ENCODE peak calls at places on chromosomes 4 and X, in nine cellular contexts. V is stomach, M is upper lobe of right lung, Y is PC-3, L is breast epithelium, S is substantia nigra, E is left lung, K is esophagus squamous epithelium, A is fibroblast of lung. F is an unnamed sample.

GRCh38 chrX:147069926-147070325 is 255.4 kb upstream of the CXorf51A start:
- DNase-seq in V (no peak), M (no peak), Y (peak), L (no peak), S (no peak), E (no peak), K (no peak), A (no peak), F (no peak)

GRCh38 chr4:57080781-57081650 is 29.2 kb downstream of the IGFBP7 start:
- DNase-seq in V (no peak), M (no peak), Y (peak), L (no peak), S (no peak), E (no peak), K (no peak), A (peak), F (peak)

GRCh38 chr4:147103403-147103946 is 157.8 kb upstream of the TTC29 start:
- DNase-seq in V (no peak), M (no peak), Y (peak), L (no peak), S (no peak), E (no peak), K (no peak), A (peak), F (peak)

GRCh38 chr4:151641167-151641566 is 119.6 kb downstream of the GATB start:
- DNase-seq in V (no peak), M (no peak), Y (peak), L (no peak), S (no peak), E (no peak), K (no peak), A (peak), F (peak)

GRCh38 chrX:73213734-73214133 is 917 bp downstream of the NAP1L2 start:
- DNase-seq in V (no peak), M (no peak), Y (peak), L (no peak), S (no peak), E (no peak), K (no peak), A (no peak), F (no peak)

GRCh38 chr4:21845663-21846062 is 102.9 kb downstream of the KCNIP4 start:
- DNase-seq in V (no peak), M (no peak), Y (no peak), L (no peak), S (no peak), E (no peak), K (no peak), A (peak), F (no peak)

GRCh38 chrX:44784241-44784640 is 59.6 kb upstream of the DUSP21 start:
- DNase-seq in V (no peak), M (no peak), Y (peak), L (no peak), S (no peak), E (no peak), K (no peak), A (no peak), F (no peak)

GRCh38 chr4:6956434-6957147 is 47.0 kb downstream of the TBC1D14 start:
- DNase-seq in V (peak), M (peak), Y (no peak), L (no peak), S (no peak), E (no peak), K (no peak), A (no peak), F (no peak)

GRCh38 chr4:61555789-61556188 is 355.7 kb downstream of the ADGRL3 start:
- DNase-seq in V (peak), M (no peak), Y (peak), L (no peak), S (no peak), E (no peak), K (no peak), A (peak), F (no peak)

GRCh38 chr4:25358515-25359275 is 18.4 kb upstream of the ANAPC4 start:
- DNase-seq in V (peak), M (peak), Y (peak), L (no peak), S (no peak), E (peak), K (no peak), A (no peak), F (peak)

GRCh38 chr4:116588783-116589182 is 496.6 kb downstream of the TRAM1L1 start:
- DNase-seq in V (no peak), M (no peak), Y (no peak), L (no peak), S (no peak), E (no peak), K (no peak), A (no peak), F (no peak)

GRCh38 chr4:113574636-113575103 is 186.9 kb downstream of the CAMK2D start:
- DNase-seq in V (no peak), M (no peak), Y (no peak), L (no peak), S (no peak), E (no peak), K (no peak), A (peak), F (no peak)

GRCh38 chrX:17500145-17500579 is 125.2 kb downstream of the NHS start:
- DNase-seq in V (peak), M (no peak), Y (peak), L (no peak), S (no peak), E (no peak), K (no peak), A (peak), F (no peak)

GRCh38 chrX:81257817-81258216 is 55.9 kb downstream of the SH3BGRL start:
- DNase-seq in V (no peak), M (no peak), Y (no peak), L (no peak), S (no peak), E (no peak), K (no peak), A (no peak), F (no peak)

GRCh38 chr4:112979881-112980421 is 69.5 kb upstream of the ANK2 start:
- DNase-seq in V (no peak), M (no peak), Y (no peak), L (no peak), S (no peak), E (peak), K (no peak), A (no peak), F (no peak)

GRCh38 chr4:174521800-174522182 is 497 bp downstream of the HPGD start:
- DNase-seq in V (peak), M (peak), Y (peak), L (no peak), S (no peak), E (peak), K (no peak), A (no peak), F (no peak)

GRCh38 chr4:159101983-159102622 is 776 bp upstream of the RAPGEF2 start:
- DNase-seq in V (no peak), M (no peak), Y (no peak), L (no peak), S (no peak), E (no peak), K (no peak), A (no peak), F (no peak)

GRCh38 chrX:14936561-14936960 is 63.3 kb downstream of the MOSPD2 start:
- DNase-seq in V (no peak), M (no peak), Y (peak), L (no peak), S (no peak), E (no peak), K (no peak), A (peak), F (peak)

GRCh38 chr4:752196-752861 is 46.7 kb downstream of the PCGF3 start:
- DNase-seq in V (no peak), M (no peak), Y (no peak), L (no peak), S (no peak), E (peak), K (no peak), A (no peak), F (no peak)

GRCh38 chr4:37383579-37384229 is 139.2 kb downstream of the NWD2 start:
- DNase-seq in V (no peak), M (no peak), Y (peak), L (no peak), S (no peak), E (no peak), K (no peak), A (peak), F (peak)

GRCh38 chr4:26084414-26084813 is 170.4 kb downstream of the SMIM20 start:
- DNase-seq in V (no peak), M (no peak), Y (no peak), L (no peak), S (no peak), E (no peak), K (no peak), A (no peak), F (no peak)

GRCh38 chr4:47468686-47469365 is 5.3 kb upstream of the COMMD8 start:
- DNase-seq in V (no peak), M (no peak), Y (no peak), L (no peak), S (no peak), E (no peak), K (no peak), A (peak), F (no peak)

GRCh38 chrX:44106864-44107263 is 133.7 kb upstream of the NDP start:
- DNase-seq in V (no peak), M (no peak), Y (no peak), L (no peak), S (no peak), E (no peak), K (no peak), A (no peak), F (no peak)

GRCh38 chrX:155747520-155747919 is 133.6 kb upstream of the VAMP7 start:
- DNase-seq in V (peak), M (no peak), Y (peak), L (no peak), S (no peak), E (no peak), K (no peak), A (no peak), F (no peak)

GRCh38 chrX:49186125-49187027 is at the start of gene PRICKLE3:
- DNase-seq in V (peak), M (peak), Y (peak), L (peak), S (peak), E (peak), K (peak), A (peak), F (no peak)

GRCh38 chr4:92237559-92237958 is 66.2 kb upstream of the GRID2 start:
- DNase-seq in V (no peak), M (no peak), Y (no peak), L (no peak), S (no peak), E (no peak), K (no peak), A (no peak), F (no peak)

GRCh38 chr4:104488151-104488550 is 6.5 kb downstream of the CXXC4 start:
- DNase-seq in V (no peak), M (no peak), Y (no peak), L (no peak), S (no peak), E (no peak), K (no peak), A (no peak), F (no peak)

GRCh38 chr4:155964016-155964891 is 10.6 kb upstream of the CTSO start:
- DNase-seq in V (no peak), M (no peak), Y (no peak), L (no peak), S (no peak), E (no peak), K (no peak), A (no peak), F (no peak)

GRCh38 chr4:39521253-39521908 is 5.9 kb downstream of the UGDH start:
- DNase-seq in V (no peak), M (no peak), Y (peak), L (no peak), S (no peak), E (no peak), K (no peak), A (peak), F (no peak)

GRCh38 chr4:182093947-182094346 is 149.3 kb upstream of the TENM3 start:
- DNase-seq in V (no peak), M (no peak), Y (no peak), L (no peak), S (no peak), E (no peak), K (no peak), A (no peak), F (no peak)

GRCh38 chrX:9530848-9531274 is 66.0 kb downstream of the TBL1X start:
- DNase-seq in V (peak), M (peak), Y (peak), L (no peak), S (no peak), E (peak), K (no peak), A (peak), F (peak)

GRCh38 chr4:15239866-15240265 is 188.0 kb upstream of the C1QTNF7 start:
- DNase-seq in V (no peak), M (no peak), Y (peak), L (no peak), S (no peak), E (no peak), K (no peak), A (peak), F (no peak)

GRCh38 chr4:101218894-101219293 is 128.4 kb downstream of the PPP3CA start:
- DNase-seq in V (no peak), M (no peak), Y (no peak), L (no peak), S (no peak), E (no peak), K (no peak), A (no peak), F (no peak)
- H3K27ac ChIP-seq in V (no peak), M (no peak), Y (no peak), L (no peak), S (no peak), E (no peak), K (no peak), A (no peak), F (no peak)

DNA sequence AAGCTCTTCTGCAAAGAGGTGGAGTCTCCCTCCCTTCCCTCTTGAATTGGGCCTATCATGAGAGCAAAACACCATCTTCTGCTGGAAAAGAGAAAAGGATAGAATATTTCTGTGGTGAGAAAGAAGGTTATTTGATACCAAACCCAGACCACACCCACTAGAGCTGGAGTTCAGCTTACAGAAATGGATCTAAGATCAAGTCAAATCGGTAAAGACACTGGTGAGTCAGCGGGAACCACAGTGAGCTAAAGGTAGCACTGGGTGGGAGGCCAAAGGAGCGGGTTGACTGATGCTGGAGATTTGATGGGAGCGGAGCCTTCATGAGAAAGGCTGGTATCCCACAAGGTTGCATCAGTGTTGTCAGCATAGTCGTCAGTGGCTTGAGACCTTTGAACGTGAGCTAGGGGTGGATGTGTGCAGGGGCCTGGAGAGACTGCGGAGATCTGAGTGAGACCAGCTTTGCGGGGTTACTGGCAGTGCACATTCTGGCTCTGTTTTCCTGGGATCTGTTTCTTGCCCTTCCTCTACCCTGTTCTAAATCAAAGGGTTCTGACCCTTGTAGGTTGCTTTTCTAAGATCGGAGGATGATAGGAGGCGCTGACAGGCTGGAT is 106.4 kb upstream of the SCOC start:
- DNase-seq in V (no peak), M (no peak), Y (peak), L (no peak), S (no peak), E (no peak), K (no peak), A (peak), F (no peak)
- H3K27ac ChIP-seq in V (no peak), M (no peak), Y (peak), L (no peak), S (no peak), E (no peak), K (no peak), A (no peak), F (no peak)

GRCh38 chrX:120769576-120770341 is 105.9 kb downstream of the CT47B1 start:
- DNase-seq in V (no peak), M (no peak), Y (peak), L (no peak), S (no peak), E (no peak), K (no peak), A (peak), F (peak)
- H3K27ac ChIP-seq in V (no peak), M (no peak), Y (peak), L (no peak), S (no peak), E (no peak), K (no peak), A (no peak), F (no peak)

DNA sequence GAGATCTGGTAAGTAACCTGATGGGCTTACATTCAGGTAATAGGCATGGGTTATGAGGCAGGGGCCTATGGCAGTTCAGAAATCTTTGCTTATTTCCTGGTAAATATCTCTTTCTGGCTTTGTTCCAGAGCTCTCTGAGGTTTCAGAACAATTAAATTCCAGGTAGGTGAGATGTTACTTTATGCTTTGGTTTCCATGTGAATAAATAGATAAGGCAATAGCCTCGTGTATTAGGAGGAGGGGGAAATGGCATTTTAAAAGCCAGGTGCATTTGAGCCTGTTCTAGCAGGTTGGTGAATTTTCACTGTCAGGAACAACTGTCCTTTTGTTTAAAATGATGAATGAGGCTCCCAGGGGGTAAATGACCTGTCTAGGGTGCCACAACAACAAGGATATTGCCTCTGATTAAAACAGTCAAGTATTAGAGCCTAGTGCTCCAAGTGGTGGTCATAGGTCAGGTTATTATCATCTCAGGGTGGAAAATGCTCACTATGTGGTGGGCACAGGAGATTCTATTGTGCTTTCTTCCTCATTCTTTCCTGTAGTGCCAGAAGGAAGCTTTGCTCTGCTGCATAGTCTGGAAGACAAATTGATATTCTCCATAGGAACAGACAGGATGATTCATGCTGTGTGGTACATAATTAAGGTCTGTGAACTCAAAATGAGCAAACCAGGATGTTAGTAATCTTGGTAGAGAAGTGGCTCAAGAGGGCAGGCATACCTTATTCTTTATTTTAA is 296.2 kb downstream of the INPP4B start:
- DNase-seq in V (no peak), M (no peak), Y (peak), L (no peak), S (no peak), E (no peak), K (no peak), A (peak), F (peak)
- H3K27ac ChIP-seq in V (no peak), M (no peak), Y (peak), L (peak), S (no peak), E (no peak), K (no peak), A (no peak), F (peak)

GRCh38 chr4:55398966-55399365 is 3.2 kb downstream of the TMEM165 start:
- DNase-seq in V (no peak), M (no peak), Y (no peak), L (no peak), S (no peak), E (no peak), K (no peak), A (no peak), F (no peak)
- H3K27ac ChIP-seq in V (peak), M (peak), Y (peak), L (peak), S (peak), E (peak), K (peak), A (peak), F (peak)

GRCh38 chr4:140061883-140062282 is 92.1 kb downstream of the MAML3 start:
- DNase-seq in V (no peak), M (no peak), Y (no peak), L (no peak), S (no peak), E (no peak), K (no peak), A (no peak), F (no peak)

GRCh38 chr4:140065393-140065792 is 88.6 kb downstream of the MAML3 start:
- DNase-seq in V (no peak), M (no peak), Y (no peak), L (no peak), S (no peak), E (no peak), K (no peak), A (no peak), F (no peak)

GRCh38 chr4:140059159-140059558 is 94.8 kb downstream of the MAML3 start:
- DNase-seq in V (peak), M (no peak), Y (no peak), L (no peak), S (no peak), E (no peak), K (no peak), A (peak), F (no peak)

GRCh38 chr4:140057693-140058092 is 96.3 kb downstream of the MAML3 start:
- DNase-seq in V (no peak), M (no peak), Y (no peak), L (no peak), S (no peak), E (no peak), K (no peak), A (no peak), F (no peak)

DNA sequence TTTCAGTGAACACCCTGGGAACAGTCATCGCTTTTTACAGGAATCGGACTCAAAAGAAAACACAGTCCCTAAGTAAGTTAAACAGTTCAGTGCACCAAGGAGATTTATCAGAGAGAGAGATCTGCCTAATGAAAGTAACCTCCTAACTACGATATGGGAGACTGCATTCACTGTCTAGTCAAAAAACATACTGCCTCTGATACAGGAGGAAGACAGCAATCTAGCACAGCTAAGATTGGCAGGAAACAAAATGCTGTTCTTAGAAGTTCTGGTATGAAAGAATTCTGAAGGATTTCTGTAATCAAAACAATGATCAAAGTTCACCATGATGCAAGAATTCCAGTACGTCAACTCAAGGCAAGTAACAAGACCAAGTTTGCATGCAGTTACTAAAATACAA is 92.8 kb downstream of the MAML3 start:
- DNase-seq in V (no peak), M (no peak), Y (no peak), L (no peak), S (no peak), E (no peak), K (no peak), A (peak), F (no peak)
- H3K27ac ChIP-seq in V (no peak), M (peak), Y (no peak), L (no peak), S (no peak), E (peak), K (no peak), A (peak), F (no peak)

DNA sequence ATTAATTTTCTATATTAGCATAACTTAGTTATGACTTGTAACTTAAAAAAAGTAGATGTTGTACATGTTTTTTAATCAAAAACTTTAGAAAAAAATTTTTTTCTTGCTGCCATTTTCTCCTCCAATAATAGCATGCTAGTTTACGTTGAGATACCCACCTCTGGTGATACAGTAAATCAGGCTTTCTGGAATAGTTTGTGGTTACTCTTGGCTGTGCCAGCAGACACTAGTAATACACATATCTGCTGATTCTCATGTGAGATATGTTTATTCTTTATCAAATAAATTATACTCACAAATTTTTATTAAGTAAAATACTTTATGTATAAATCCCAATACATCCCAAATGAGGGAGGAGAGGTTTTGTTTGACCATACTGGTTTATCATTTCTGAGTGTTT is 117.3 kb downstream of the KLHL8 start:
- DNase-seq in V (no peak), M (no peak), Y (no peak), L (no peak), S (no peak), E (no peak), K (no peak), A (no peak), F (no peak)
- H3K27ac ChIP-seq in V (no peak), M (peak), Y (peak), L (peak), S (no peak), E (peak), K (peak), A (peak), F (no peak)

F was measured in RWPE1.